ENCODE peak calls at places on chromosome 6, in eight cellular contexts. One of them, this sample, is unnamed.

GRCh38 chr6:29723666-29724588 is 693 bp downstream of the HLA-F start:
- DNase-seq in fibroblast of pulmonary artery: no peak
- DNase-seq in M059J: peak
- DNase-seq in progenitor cell of endocrine pancreas: no peak
- DNase-seq in stimulated activated CD8-positive, alpha-beta memory T cell treated with anti-CD3 and anti-CD28 coated beads, Interleukin-15, amount 100 ng/mL, for 1 hour: peak
- DNase-seq in glomerular endothelial cell: no peak
- DNase-seq in AG10803: no peak
- DNase-seq in KG1: no peak
- DNase-seq in this sample: no peak

GRCh38 chr6:116011520-116011919 is 49.2 kb downstream of the FRK start:
- DNase-seq in fibroblast of pulmonary artery: no peak
- DNase-seq in M059J: peak
- DNase-seq in progenitor cell of endocrine pancreas: no peak
- DNase-seq in stimulated activated CD8-positive, alpha-beta memory T cell treated with anti-CD3 and anti-CD28 coated beads, Interleukin-15, amount 100 ng/mL, for 1 hour: no peak
- DNase-seq in glomerular endothelial cell: no peak
- DNase-seq in AG10803: no peak
- DNase-seq in KG1: no peak
- DNase-seq in this sample: no peak

GRCh38 chr6:133590814-133591213 is 298.1 kb upstream of the TCF21 start:
- DNase-seq in fibroblast of pulmonary artery: no peak
- DNase-seq in M059J: peak
- DNase-seq in progenitor cell of endocrine pancreas: no peak
- DNase-seq in stimulated activated CD8-positive, alpha-beta memory T cell treated with anti-CD3 and anti-CD28 coated beads, Interleukin-15, amount 100 ng/mL, for 1 hour: no peak
- DNase-seq in glomerular endothelial cell: no peak
- DNase-seq in AG10803: peak
- DNase-seq in KG1: no peak
- DNase-seq in this sample: no peak

GRCh38 chr6:35688605-35689322 is at the start of gene FKBP5:
- DNase-seq in fibroblast of pulmonary artery: peak
- DNase-seq in M059J: peak
- DNase-seq in progenitor cell of endocrine pancreas: peak
- DNase-seq in stimulated activated CD8-positive, alpha-beta memory T cell treated with anti-CD3 and anti-CD28 coated beads, Interleukin-15, amount 100 ng/mL, for 1 hour: peak
- DNase-seq in glomerular endothelial cell: no peak
- DNase-seq in AG10803: peak
- DNase-seq in KG1: peak
- DNase-seq in this sample: peak

GRCh38 chr6:17226269-17226668 is 54.9 kb upstream of the RBM24 start:
- DNase-seq in fibroblast of pulmonary artery: no peak
- DNase-seq in M059J: no peak
- DNase-seq in progenitor cell of endocrine pancreas: no peak
- DNase-seq in stimulated activated CD8-positive, alpha-beta memory T cell treated with anti-CD3 and anti-CD28 coated beads, Interleukin-15, amount 100 ng/mL, for 1 hour: no peak
- DNase-seq in glomerular endothelial cell: no peak
- DNase-seq in AG10803: no peak
- DNase-seq in KG1: no peak
- DNase-seq in this sample: no peak

GRCh38 chr6:99093781-99094180 is 146.0 kb upstream of the FBXL4 start:
- DNase-seq in fibroblast of pulmonary artery: no peak
- DNase-seq in M059J: no peak
- DNase-seq in progenitor cell of endocrine pancreas: no peak
- DNase-seq in stimulated activated CD8-positive, alpha-beta memory T cell treated with anti-CD3 and anti-CD28 coated beads, Interleukin-15, amount 100 ng/mL, for 1 hour: no peak
- DNase-seq in glomerular endothelial cell: no peak
- DNase-seq in AG10803: no peak
- DNase-seq in KG1: no peak
- DNase-seq in this sample: no peak

GRCh38 chr6:151765444-151765886 is 42.0 kb upstream of the ESR1 start:
- DNase-seq in fibroblast of pulmonary artery: peak
- DNase-seq in M059J: peak
- DNase-seq in progenitor cell of endocrine pancreas: no peak
- DNase-seq in stimulated activated CD8-positive, alpha-beta memory T cell treated with anti-CD3 and anti-CD28 coated beads, Interleukin-15, amount 100 ng/mL, for 1 hour: no peak
- DNase-seq in glomerular endothelial cell: peak
- DNase-seq in AG10803: peak
- DNase-seq in KG1: peak
- DNase-seq in this sample: peak

GRCh38 chr6:56235245-56235644 is 12.1 kb downstream of the COL21A1 start:
- DNase-seq in fibroblast of pulmonary artery: no peak
- DNase-seq in M059J: peak
- DNase-seq in progenitor cell of endocrine pancreas: no peak
- DNase-seq in stimulated activated CD8-positive, alpha-beta memory T cell treated with anti-CD3 and anti-CD28 coated beads, Interleukin-15, amount 100 ng/mL, for 1 hour: no peak
- DNase-seq in glomerular endothelial cell: no peak
- DNase-seq in AG10803: no peak
- DNase-seq in KG1: no peak
- DNase-seq in this sample: no peak

GRCh38 chr6:36692220-36692619 is 5.4 kb upstream of the RAB44 start:
- DNase-seq in fibroblast of pulmonary artery: no peak
- DNase-seq in M059J: no peak
- DNase-seq in progenitor cell of endocrine pancreas: no peak
- DNase-seq in stimulated activated CD8-positive, alpha-beta memory T cell treated with anti-CD3 and anti-CD28 coated beads, Interleukin-15, amount 100 ng/mL, for 1 hour: no peak
- DNase-seq in glomerular endothelial cell: no peak
- DNase-seq in AG10803: no peak
- DNase-seq in KG1: peak
- DNase-seq in this sample: no peak

GRCh38 chr6:110102411-110102810 is 77.1 kb downstream of the WASF1 start:
- DNase-seq in fibroblast of pulmonary artery: no peak
- DNase-seq in M059J: no peak
- DNase-seq in progenitor cell of endocrine pancreas: no peak
- DNase-seq in stimulated activated CD8-positive, alpha-beta memory T cell treated with anti-CD3 and anti-CD28 coated beads, Interleukin-15, amount 100 ng/mL, for 1 hour: no peak
- DNase-seq in glomerular endothelial cell: no peak
- DNase-seq in AG10803: peak
- DNase-seq in KG1: no peak
- DNase-seq in this sample: no peak

GRCh38 chr6:37049990-37050853 is 44.8 kb downstream of the FGD2 start:
- DNase-seq in fibroblast of pulmonary artery: no peak
- DNase-seq in M059J: no peak
- DNase-seq in progenitor cell of endocrine pancreas: no peak
- DNase-seq in stimulated activated CD8-positive, alpha-beta memory T cell treated with anti-CD3 and anti-CD28 coated beads, Interleukin-15, amount 100 ng/mL, for 1 hour: no peak
- DNase-seq in glomerular endothelial cell: no peak
- DNase-seq in AG10803: no peak
- DNase-seq in KG1: peak
- DNase-seq in this sample: no peak

GRCh38 chr6:87897581-87898147 is 150.0 kb upstream of the SPACA1 start:
- DNase-seq in fibroblast of pulmonary artery: peak
- DNase-seq in M059J: no peak
- DNase-seq in progenitor cell of endocrine pancreas: no peak
- DNase-seq in stimulated activated CD8-positive, alpha-beta memory T cell treated with anti-CD3 and anti-CD28 coated beads, Interleukin-15, amount 100 ng/mL, for 1 hour: no peak
- DNase-seq in glomerular endothelial cell: no peak
- DNase-seq in AG10803: no peak
- DNase-seq in KG1: no peak
- DNase-seq in this sample: no peak

GRCh38 chr6:166487148-166487547 is 99.3 kb downstream of the RAMACL start:
- DNase-seq in fibroblast of pulmonary artery: no peak
- DNase-seq in M059J: no peak
- DNase-seq in progenitor cell of endocrine pancreas: no peak
- DNase-seq in stimulated activated CD8-positive, alpha-beta memory T cell treated with anti-CD3 and anti-CD28 coated beads, Interleukin-15, amount 100 ng/mL, for 1 hour: no peak
- DNase-seq in glomerular endothelial cell: no peak
- DNase-seq in AG10803: no peak
- DNase-seq in KG1: no peak
- DNase-seq in this sample: no peak

GRCh38 chr6:160992323-160993314 is 1.1 kb downstream of the MAP3K4 start:
- DNase-seq in fibroblast of pulmonary artery: peak
- DNase-seq in M059J: peak
- DNase-seq in progenitor cell of endocrine pancreas: no peak
- DNase-seq in stimulated activated CD8-positive, alpha-beta memory T cell treated with anti-CD3 and anti-CD28 coated beads, Interleukin-15, amount 100 ng/mL, for 1 hour: no peak
- DNase-seq in glomerular endothelial cell: no peak
- DNase-seq in AG10803: peak
- DNase-seq in KG1: peak
- DNase-seq in this sample: no peak

GRCh38 chr6:160379464-160379863 is 31.3 kb downstream of the SLC22A3 start:
- DNase-seq in fibroblast of pulmonary artery: peak
- DNase-seq in M059J: peak
- DNase-seq in progenitor cell of endocrine pancreas: no peak
- DNase-seq in stimulated activated CD8-positive, alpha-beta memory T cell treated with anti-CD3 and anti-CD28 coated beads, Interleukin-15, amount 100 ng/mL, for 1 hour: no peak
- DNase-seq in glomerular endothelial cell: no peak
- DNase-seq in AG10803: peak
- DNase-seq in KG1: no peak
- DNase-seq in this sample: no peak

GRCh38 chr6:63446405-63446804 is 125.9 kb upstream of the LOC128125822 start:
- DNase-seq in fibroblast of pulmonary artery: no peak
- DNase-seq in M059J: no peak
- DNase-seq in progenitor cell of endocrine pancreas: no peak
- DNase-seq in stimulated activated CD8-positive, alpha-beta memory T cell treated with anti-CD3 and anti-CD28 coated beads, Interleukin-15, amount 100 ng/mL, for 1 hour: no peak
- DNase-seq in glomerular endothelial cell: no peak
- DNase-seq in AG10803: no peak
- DNase-seq in KG1: no peak
- DNase-seq in this sample: no peak

GRCh38 chr6:166360243-166361079 is 18.1 kb upstream of the SFT2D1 start:
- DNase-seq in fibroblast of pulmonary artery: no peak
- DNase-seq in M059J: no peak
- DNase-seq in progenitor cell of endocrine pancreas: no peak
- DNase-seq in stimulated activated CD8-positive, alpha-beta memory T cell treated with anti-CD3 and anti-CD28 coated beads, Interleukin-15, amount 100 ng/mL, for 1 hour: no peak
- DNase-seq in glomerular endothelial cell: no peak
- DNase-seq in AG10803: peak
- DNase-seq in KG1: no peak
- DNase-seq in this sample: no peak

GRCh38 chr6:19551611-19552010 is 285.6 kb upstream of the ID4 start:
- DNase-seq in fibroblast of pulmonary artery: no peak
- DNase-seq in M059J: no peak
- DNase-seq in progenitor cell of endocrine pancreas: no peak
- DNase-seq in stimulated activated CD8-positive, alpha-beta memory T cell treated with anti-CD3 and anti-CD28 coated beads, Interleukin-15, amount 100 ng/mL, for 1 hour: no peak
- DNase-seq in glomerular endothelial cell: no peak
- DNase-seq in AG10803: no peak
- DNase-seq in KG1: no peak
- DNase-seq in this sample: no peak

GRCh38 chr6:151681426-151682059 is 125.9 kb upstream of the ESR1 start:
- DNase-seq in fibroblast of pulmonary artery: peak
- DNase-seq in M059J: no peak
- DNase-seq in progenitor cell of endocrine pancreas: no peak
- DNase-seq in stimulated activated CD8-positive, alpha-beta memory T cell treated with anti-CD3 and anti-CD28 coated beads, Interleukin-15, amount 100 ng/mL, for 1 hour: no peak
- DNase-seq in glomerular endothelial cell: no peak
- DNase-seq in AG10803: peak
- DNase-seq in KG1: peak
- DNase-seq in this sample: no peak

GRCh38 chr6:13194852-13195251 is 133.5 kb downstream of the TBC1D7 start:
- DNase-seq in fibroblast of pulmonary artery: peak
- DNase-seq in M059J: peak
- DNase-seq in progenitor cell of endocrine pancreas: no peak
- DNase-seq in stimulated activated CD8-positive, alpha-beta memory T cell treated with anti-CD3 and anti-CD28 coated beads, Interleukin-15, amount 100 ng/mL, for 1 hour: no peak
- DNase-seq in glomerular endothelial cell: no peak
- DNase-seq in AG10803: peak
- DNase-seq in KG1: no peak
- DNase-seq in this sample: no peak

GRCh38 chr6:152532556-152533422 is 104.4 kb downstream of the SYNE1 start:
- DNase-seq in fibroblast of pulmonary artery: no peak
- DNase-seq in M059J: no peak
- DNase-seq in progenitor cell of endocrine pancreas: no peak
- DNase-seq in stimulated activated CD8-positive, alpha-beta memory T cell treated with anti-CD3 and anti-CD28 coated beads, Interleukin-15, amount 100 ng/mL, for 1 hour: no peak
- DNase-seq in glomerular endothelial cell: no peak
- DNase-seq in AG10803: no peak
- DNase-seq in KG1: no peak
- DNase-seq in this sample: no peak

GRCh38 chr6:136113736-136114173 is 136.4 kb downstream of the MTFR2 start:
- DNase-seq in fibroblast of pulmonary artery: peak
- DNase-seq in M059J: peak
- DNase-seq in progenitor cell of endocrine pancreas: no peak
- DNase-seq in stimulated activated CD8-positive, alpha-beta memory T cell treated with anti-CD3 and anti-CD28 coated beads, Interleukin-15, amount 100 ng/mL, for 1 hour: no peak
- DNase-seq in glomerular endothelial cell: peak
- DNase-seq in AG10803: peak
- DNase-seq in KG1: no peak
- DNase-seq in this sample: no peak

GRCh38 chr6:44012078-44012493 is 115.2 kb downstream of the MRPL14 start:
- DNase-seq in fibroblast of pulmonary artery: peak
- DNase-seq in M059J: peak
- DNase-seq in progenitor cell of endocrine pancreas: no peak
- DNase-seq in stimulated activated CD8-positive, alpha-beta memory T cell treated with anti-CD3 and anti-CD28 coated beads, Interleukin-15, amount 100 ng/mL, for 1 hour: no peak
- DNase-seq in glomerular endothelial cell: no peak
- DNase-seq in AG10803: peak
- DNase-seq in KG1: peak
- DNase-seq in this sample: no peak

GRCh38 chr6:128822271-128822670 is 60.7 kb upstream of the LAMA2 start:
- DNase-seq in fibroblast of pulmonary artery: peak
- DNase-seq in M059J: peak
- DNase-seq in progenitor cell of endocrine pancreas: no peak
- DNase-seq in stimulated activated CD8-positive, alpha-beta memory T cell treated with anti-CD3 and anti-CD28 coated beads, Interleukin-15, amount 100 ng/mL, for 1 hour: no peak
- DNase-seq in glomerular endothelial cell: no peak
- DNase-seq in AG10803: no peak
- DNase-seq in KG1: no peak
- DNase-seq in this sample: no peak

GRCh38 chr6:27791182-27791939 is 120.8 kb downstream of the OR2B2 start:
- DNase-seq in fibroblast of pulmonary artery: peak
- DNase-seq in M059J: peak
- DNase-seq in progenitor cell of endocrine pancreas: no peak
- DNase-seq in stimulated activated CD8-positive, alpha-beta memory T cell treated with anti-CD3 and anti-CD28 coated beads, Interleukin-15, amount 100 ng/mL, for 1 hour: no peak
- DNase-seq in glomerular endothelial cell: no peak
- DNase-seq in AG10803: peak
- DNase-seq in KG1: peak
- DNase-seq in this sample: no peak

GRCh38 chr6:15763827-15764226 is 101.0 kb upstream of the DTNBP1 start:
- DNase-seq in fibroblast of pulmonary artery: peak
- DNase-seq in M059J: peak
- DNase-seq in progenitor cell of endocrine pancreas: no peak
- DNase-seq in stimulated activated CD8-positive, alpha-beta memory T cell treated with anti-CD3 and anti-CD28 coated beads, Interleukin-15, amount 100 ng/mL, for 1 hour: no peak
- DNase-seq in glomerular endothelial cell: no peak
- DNase-seq in AG10803: peak
- DNase-seq in KG1: no peak
- DNase-seq in this sample: no peak

GRCh38 chr6:170153436-170154319 is 137.2 kb downstream of the DLL1 start:
- DNase-seq in fibroblast of pulmonary artery: no peak
- DNase-seq in M059J: no peak
- DNase-seq in progenitor cell of endocrine pancreas: no peak
- DNase-seq in stimulated activated CD8-positive, alpha-beta memory T cell treated with anti-CD3 and anti-CD28 coated beads, Interleukin-15, amount 100 ng/mL, for 1 hour: no peak
- DNase-seq in glomerular endothelial cell: no peak
- DNase-seq in AG10803: no peak
- DNase-seq in KG1: no peak
- DNase-seq in this sample: no peak

GRCh38 chr6:11407403-11407802 is 130.1 kb upstream of the TMEM170B start:
- DNase-seq in fibroblast of pulmonary artery: no peak
- DNase-seq in M059J: no peak
- DNase-seq in progenitor cell of endocrine pancreas: no peak
- DNase-seq in stimulated activated CD8-positive, alpha-beta memory T cell treated with anti-CD3 and anti-CD28 coated beads, Interleukin-15, amount 100 ng/mL, for 1 hour: no peak
- DNase-seq in glomerular endothelial cell: no peak
- DNase-seq in AG10803: no peak
- DNase-seq in KG1: no peak
- DNase-seq in this sample: no peak

GRCh38 chr6:3390698-3391097 is 66.2 kb downstream of the SLC22A23 start:
- DNase-seq in fibroblast of pulmonary artery: peak
- DNase-seq in M059J: peak
- DNase-seq in progenitor cell of endocrine pancreas: no peak
- DNase-seq in stimulated activated CD8-positive, alpha-beta memory T cell treated with anti-CD3 and anti-CD28 coated beads, Interleukin-15, amount 100 ng/mL, for 1 hour: no peak
- DNase-seq in glomerular endothelial cell: no peak
- DNase-seq in AG10803: peak
- DNase-seq in KG1: no peak
- DNase-seq in this sample: no peak

GRCh38 chr6:15511248-15512125 is 151.3 kb downstream of the DTNBP1 start:
- DNase-seq in fibroblast of pulmonary artery: no peak
- DNase-seq in M059J: no peak
- DNase-seq in progenitor cell of endocrine pancreas: no peak
- DNase-seq in stimulated activated CD8-positive, alpha-beta memory T cell treated with anti-CD3 and anti-CD28 coated beads, Interleukin-15, amount 100 ng/mL, for 1 hour: no peak
- DNase-seq in glomerular endothelial cell: no peak
- DNase-seq in AG10803: peak
- DNase-seq in KG1: no peak
- DNase-seq in this sample: no peak

GRCh38 chr6:163261361-163261760 is 153.2 kb upstream of the QKI start:
- DNase-seq in fibroblast of pulmonary artery: no peak
- DNase-seq in M059J: no peak
- DNase-seq in progenitor cell of endocrine pancreas: no peak
- DNase-seq in stimulated activated CD8-positive, alpha-beta memory T cell treated with anti-CD3 and anti-CD28 coated beads, Interleukin-15, amount 100 ng/mL, for 1 hour: no peak
- DNase-seq in glomerular endothelial cell: no peak
- DNase-seq in AG10803: no peak
- DNase-seq in KG1: no peak
- DNase-seq in this sample: no peak

GRCh38 chr6:83417880-83418663 is 12.8 kb downstream of the ME1 start:
- DNase-seq in fibroblast of pulmonary artery: peak
- DNase-seq in M059J: peak
- DNase-seq in progenitor cell of endocrine pancreas: no peak
- DNase-seq in stimulated activated CD8-positive, alpha-beta memory T cell treated with anti-CD3 and anti-CD28 coated beads, Interleukin-15, amount 100 ng/mL, for 1 hour: no peak
- DNase-seq in glomerular endothelial cell: peak
- DNase-seq in AG10803: peak
- DNase-seq in KG1: no peak
- DNase-seq in this sample: no peak